ENCODE peak calls at places on chromosome 17, in eight cellular contexts. One of them, this sample, is unnamed.

GRCh38 chr17:61411114-61411943 is 11.7 kb downstream of the TBX2 start:
- DNase-seq in A549: no peak
- DNase-seq in body of pancreas: peak
- DNase-seq in NCI-H2081: no peak
- DNase-seq in NCI-H2171: no peak
- DNase-seq in effector memory CD8-positive, alpha-beta T cell: no peak
- DNase-seq in fibroblast of gingiva: peak
- DNase-seq in NCI-H1105 treated with DMSO at 0.1 percent for 48 hours: no peak
- DNase-seq in this sample: no peak

GRCh38 chr17:4509923-4510614 is 11.4 kb downstream of the SPNS2 start:
- DNase-seq in A549: no peak
- DNase-seq in body of pancreas: peak
- DNase-seq in NCI-H2081: no peak
- DNase-seq in NCI-H2171: no peak
- DNase-seq in effector memory CD8-positive, alpha-beta T cell: no peak
- DNase-seq in fibroblast of gingiva: no peak
- DNase-seq in NCI-H1105 treated with DMSO at 0.1 percent for 48 hours: no peak
- DNase-seq in this sample: no peak

GRCh38 chr17:17874478-17874877 is 37.7 kb upstream of the SREBF1 start:
- DNase-seq in A549: no peak
- DNase-seq in body of pancreas: no peak
- DNase-seq in NCI-H2081: no peak
- DNase-seq in NCI-H2171: no peak
- DNase-seq in effector memory CD8-positive, alpha-beta T cell: no peak
- DNase-seq in fibroblast of gingiva: peak
- DNase-seq in NCI-H1105 treated with DMSO at 0.1 percent for 48 hours: no peak
- DNase-seq in this sample: peak

GRCh38 chr17:65589321-65589720 is 27.9 kb upstream of the AXIN2 start:
- DNase-seq in A549: no peak
- DNase-seq in body of pancreas: no peak
- DNase-seq in NCI-H2081: no peak
- DNase-seq in NCI-H2171: no peak
- DNase-seq in effector memory CD8-positive, alpha-beta T cell: no peak
- DNase-seq in fibroblast of gingiva: peak
- DNase-seq in NCI-H1105 treated with DMSO at 0.1 percent for 48 hours: no peak
- DNase-seq in this sample: no peak

GRCh38 chr17:27496971-27497370 is 40.7 kb downstream of the KSR1 start:
- DNase-seq in A549: no peak
- DNase-seq in body of pancreas: no peak
- DNase-seq in NCI-H2081: no peak
- DNase-seq in NCI-H2171: no peak
- DNase-seq in effector memory CD8-positive, alpha-beta T cell: no peak
- DNase-seq in fibroblast of gingiva: no peak
- DNase-seq in NCI-H1105 treated with DMSO at 0.1 percent for 48 hours: no peak
- DNase-seq in this sample: no peak

GRCh38 chr17:5467416-5467815 is 1.4 kb downstream of the DHX33 start:
- DNase-seq in A549: no peak
- DNase-seq in body of pancreas: no peak
- DNase-seq in NCI-H2081: no peak
- DNase-seq in NCI-H2171: no peak
- DNase-seq in effector memory CD8-positive, alpha-beta T cell: no peak
- DNase-seq in fibroblast of gingiva: no peak
- DNase-seq in NCI-H1105 treated with DMSO at 0.1 percent for 48 hours: no peak
- DNase-seq in this sample: no peak

GRCh38 chr17:37742114-37742761 is 2.6 kb downstream of the HNF1B start:
- DNase-seq in A549: peak
- DNase-seq in body of pancreas: peak
- DNase-seq in NCI-H2081: no peak
- DNase-seq in NCI-H2171: no peak
- DNase-seq in effector memory CD8-positive, alpha-beta T cell: no peak
- DNase-seq in fibroblast of gingiva: no peak
- DNase-seq in NCI-H1105 treated with DMSO at 0.1 percent for 48 hours: peak
- DNase-seq in this sample: no peak

GRCh38 chr17:28760987-28761562 is 17.3 kb downstream of the TRAF4 start:
- DNase-seq in A549: no peak
- DNase-seq in body of pancreas: peak
- DNase-seq in NCI-H2081: peak
- DNase-seq in NCI-H2171: no peak
- DNase-seq in effector memory CD8-positive, alpha-beta T cell: no peak
- DNase-seq in fibroblast of gingiva: peak
- DNase-seq in NCI-H1105 treated with DMSO at 0.1 percent for 48 hours: no peak
- DNase-seq in this sample: peak

GRCh38 chr17:63645775-63646491 is 23.7 kb downstream of the MAP3K3 start:
- DNase-seq in A549: no peak
- DNase-seq in body of pancreas: no peak
- DNase-seq in NCI-H2081: no peak
- DNase-seq in NCI-H2171: no peak
- DNase-seq in effector memory CD8-positive, alpha-beta T cell: no peak
- DNase-seq in fibroblast of gingiva: no peak
- DNase-seq in NCI-H1105 treated with DMSO at 0.1 percent for 48 hours: no peak
- DNase-seq in this sample: no peak

GRCh38 chr17:55264640-55265298 is at the start of gene HLF:
- DNase-seq in A549: peak
- DNase-seq in body of pancreas: peak
- DNase-seq in NCI-H2081: peak
- DNase-seq in NCI-H2171: peak
- DNase-seq in effector memory CD8-positive, alpha-beta T cell: peak
- DNase-seq in fibroblast of gingiva: peak
- DNase-seq in NCI-H1105 treated with DMSO at 0.1 percent for 48 hours: peak
- DNase-seq in this sample: no peak

GRCh38 chr17:927611-928461 is 51.7 kb downstream of the NXN start:
- DNase-seq in A549: peak
- DNase-seq in body of pancreas: no peak
- DNase-seq in NCI-H2081: no peak
- DNase-seq in NCI-H2171: peak
- DNase-seq in effector memory CD8-positive, alpha-beta T cell: no peak
- DNase-seq in fibroblast of gingiva: peak
- DNase-seq in NCI-H1105 treated with DMSO at 0.1 percent for 48 hours: no peak
- DNase-seq in this sample: peak

GRCh38 chr17:19237389-19238166 is 412 bp downstream of the EPN2 start:
- DNase-seq in A549: peak
- DNase-seq in body of pancreas: peak
- DNase-seq in NCI-H2081: no peak
- DNase-seq in NCI-H2171: no peak
- DNase-seq in effector memory CD8-positive, alpha-beta T cell: no peak
- DNase-seq in fibroblast of gingiva: no peak
- DNase-seq in NCI-H1105 treated with DMSO at 0.1 percent for 48 hours: peak
- DNase-seq in this sample: no peak

GRCh38 chr17:36586138-36586537 is 5.5 kb upstream of the DHRS11 start:
- DNase-seq in A549: no peak
- DNase-seq in body of pancreas: no peak
- DNase-seq in NCI-H2081: no peak
- DNase-seq in NCI-H2171: no peak
- DNase-seq in effector memory CD8-positive, alpha-beta T cell: no peak
- DNase-seq in fibroblast of gingiva: no peak
- DNase-seq in NCI-H1105 treated with DMSO at 0.1 percent for 48 hours: no peak
- DNase-seq in this sample: no peak

GRCh38 chr17:67830440-67830839 is 5.1 kb downstream of the BPTF start:
- DNase-seq in A549: no peak
- DNase-seq in body of pancreas: peak
- DNase-seq in NCI-H2081: no peak
- DNase-seq in NCI-H2171: no peak
- DNase-seq in effector memory CD8-positive, alpha-beta T cell: no peak
- DNase-seq in fibroblast of gingiva: no peak
- DNase-seq in NCI-H1105 treated with DMSO at 0.1 percent for 48 hours: no peak
- DNase-seq in this sample: no peak

GRCh38 chr17:66373079-66373478 is 70.7 kb downstream of the PRKCA start:
- DNase-seq in A549: no peak
- DNase-seq in body of pancreas: no peak
- DNase-seq in NCI-H2081: no peak
- DNase-seq in NCI-H2171: no peak
- DNase-seq in effector memory CD8-positive, alpha-beta T cell: no peak
- DNase-seq in fibroblast of gingiva: no peak
- DNase-seq in NCI-H1105 treated with DMSO at 0.1 percent for 48 hours: no peak
- DNase-seq in this sample: no peak

GRCh38 chr17:76090517-76091135 is 11.6 kb downstream of the ZACN start:
- DNase-seq in A549: no peak
- DNase-seq in body of pancreas: no peak
- DNase-seq in NCI-H2081: no peak
- DNase-seq in NCI-H2171: no peak
- DNase-seq in effector memory CD8-positive, alpha-beta T cell: no peak
- DNase-seq in fibroblast of gingiva: no peak
- DNase-seq in NCI-H1105 treated with DMSO at 0.1 percent for 48 hours: no peak
- DNase-seq in this sample: no peak

This sample was measured in non-pigmented ciliary epithelial cell.